ENCODE peak calls at places on chromosome 13, in ten cellular contexts. T is COR-L47; E is stimulated activated CD8-positive, alpha-beta memory T cell treated with anti-CD3 and anti-CD28 coated beads, Interleukin-12 subunit alpha, Interleukin-12 subunit beta, amount 100 ng/mL, for 1 hour; F is non-pigmented ciliary epithelial cell; R is HAP-1; Q is colonic mucosa; P is posterior cingulate gyrus; V is astrocyte of the spinal cord; L is T-helper 1 cell; K is fibroblast of mammary gland. X is an unnamed sample.

GRCh38 chr13:23378009-23378632 is 55.4 kb downstream of the SACS start:
- DNase-seq in F (peak; percentile 86), R (peak; percentile 82), P (no peak), L (no peak), V (peak; percentile 98), T (no peak), E (peak; percentile 15), Q (peak; percentile 37), K (peak; percentile 100), X (no peak)

GRCh38 chr13:44231786-44232516 is 141.7 kb upstream of the SERP2 start:
- DNase-seq in T (no peak), F (peak; percentile 92), P (peak; percentile 75), K (peak; percentile 97), R (no peak), E (no peak), V (peak; percentile 98), Q (peak; percentile 86), L (no peak), X (no peak)

GRCh38 chr13:37775871-37776270 is 93.7 kb downstream of the TRPC4 start:
- DNase-seq in P (no peak), R (no peak), E (no peak), L (no peak), F (peak; percentile 19), K (peak; percentile 9), V (peak; percentile 47), Q (no peak), T (no peak), X (no peak)

GRCh38 chr13:43894438-43894837 is 14.7 kb downstream of the LACC1 start:
- DNase-seq in K (no peak), L (no peak), F (no peak), Q (no peak), E (no peak), T (no peak), P (no peak), V (no peak), R (no peak), X (no peak)

GRCh38 chr13:79612604-79613003 is 131.6 kb downstream of the NDFIP2 start:
- DNase-seq in Q (no peak), F (no peak), K (no peak), L (no peak), P (no peak), E (no peak), V (no peak), R (no peak), T (no peak), X (no peak)

GRCh38 chr13:77749481-77749880 is 52.0 kb downstream of the SLAIN1 start:
- DNase-seq in F (no peak), P (no peak), V (peak; percentile 18), R (no peak), E (no peak), L (no peak), T (no peak), K (no peak), Q (no peak), X (no peak)

GRCh38 chr13:34294483-34295129 is 476.7 kb downstream of the RFC3 start:
- DNase-seq in F (no peak), R (no peak), T (no peak), V (peak; percentile 45), E (no peak), P (no peak), Q (no peak), K (no peak), L (no peak), X (no peak)

GRCh38 chr13:31105020-31105800 is 56.5 kb downstream of the HSPH1 start:
- DNase-seq in K (peak; percentile 24), F (no peak), V (no peak), E (no peak), Q (no peak), P (no peak), L (no peak), T (no peak), R (no peak), X (no peak)

GRCh38 chr13:110322126-110322827 is 15.2 kb downstream of the COL4A2 start:
- DNase-seq in K (no peak), F (no peak), V (no peak), T (no peak), E (no peak), L (no peak), P (no peak), R (no peak), Q (no peak), X (no peak)

GRCh38 chr13:23504188-23504587 is 66.0 kb upstream of the TNFRSF19 start:
- DNase-seq in F (no peak), K (peak; percentile 36), V (no peak), R (no peak), T (no peak), Q (no peak), L (no peak), E (no peak), P (no peak), X (no peak)

GRCh38 chr13:105848494-105848893 is 687.0 kb downstream of the EFNB2 start:
- DNase-seq in Q (no peak), F (no peak), E (no peak), L (no peak), T (no peak), R (no peak), K (no peak), P (no peak), V (peak; percentile 1), X (peak; percentile 28)

GRCh38 chr13:27617801-27618411 is 2.4 kb downstream of the LNX2 start:
- DNase-seq in Q (no peak), V (no peak), E (no peak), L (no peak), R (no peak), T (no peak), P (no peak), F (no peak), K (no peak), X (no peak)